ENCODE peak calls at places on chromosomes 11 and 22, in four cellular contexts. One of them, this sample, is unnamed.

GRCh38 chr11:2774173-2775082 is 74.6 kb upstream of the KCNQ1OT1 start:
- DNase-seq in NAMALWA: no peak
- DNase-seq in T1000: no peak
- DNase-seq in NCI-H69: no peak
- DNase-seq in this sample: no peak

GRCh38 chr11:28461846-28462245 is 353.7 kb downstream of the METTL15 start:
- DNase-seq in T1000: no peak
- DNase-seq in NAMALWA: no peak
- DNase-seq in NCI-H69: no peak
- DNase-seq in this sample: no peak

GRCh38 chr22:27534720-27535125 is 266.8 kb downstream of the MN1 start:
- DNase-seq in NCI-H69: no peak
- DNase-seq in T1000: no peak
- DNase-seq in NAMALWA: no peak
- DNase-seq in this sample: peak

GRCh38 chr11:77038029-77038824 is 4.0 kb downstream of the B3GNT6 start:
- DNase-seq in NCI-H69: no peak
- DNase-seq in NAMALWA: no peak
- DNase-seq in T1000: no peak
- DNase-seq in this sample: no peak

GRCh38 chr11:130915556-130916237 is 582 bp downstream of the SNX19 start:
- DNase-seq in NCI-H69: no peak
- DNase-seq in NAMALWA: peak
- DNase-seq in T1000: no peak
- DNase-seq in this sample: no peak

GRCh38 chr11:72223615-72224586 is 666 bp upstream of the INPPL1 start:
- DNase-seq in NAMALWA: peak
- DNase-seq in T1000: peak
- DNase-seq in NCI-H69: peak
- DNase-seq in this sample: peak

GRCh38 chr11:112285918-112286317 is 25.3 kb upstream of the PLET1 start:
- DNase-seq in NAMALWA: no peak
- DNase-seq in NCI-H69: no peak
- DNase-seq in T1000: no peak
- DNase-seq in this sample: no peak

GRCh38 chr11:12285106-12285505 is 92.3 kb upstream of the PARVA start:
- DNase-seq in NCI-H69: no peak
- DNase-seq in NAMALWA: no peak
- DNase-seq in T1000: peak
- DNase-seq in this sample: no peak

GRCh38 chr22:44489026-44489425 is 9.0 kb downstream of the RTL6 start:
- DNase-seq in NAMALWA: no peak
- DNase-seq in NCI-H69: no peak
- DNase-seq in T1000: no peak
- DNase-seq in this sample: no peak

GRCh38 chr22:38947321-38948112 is 9.9 kb upstream of the APOBEC3A start:
- DNase-seq in NAMALWA: no peak
- DNase-seq in T1000: no peak
- DNase-seq in NCI-H69: no peak
- DNase-seq in this sample: no peak

GRCh38 chr11:65611758-65612603 is 2.0 kb downstream of the MAP3K11 start:
- DNase-seq in NCI-H69: no peak
- DNase-seq in NAMALWA: no peak
- DNase-seq in T1000: no peak
- DNase-seq in this sample: no peak

GRCh38 chr11:36214976-36215687 is 74.1 kb downstream of the COMMD9 start:
- DNase-seq in NAMALWA: no peak
- DNase-seq in NCI-H69: no peak
- DNase-seq in T1000: no peak
- DNase-seq in this sample: no peak